ENCODE peak calls at places on chromosome 1, in five cellular contexts. X is neuronal stem cell, U is uterus, C is testis, M is BE2C. K is an unnamed sample. For H3K9me3, the result is how much of the 10 kb centered on the place peaks cover.

GRCh38 chr1:165854101-165854845 is 26.9 kb downstream of the UCK2 start:
- DNase-seq in X (no peak), U (no peak), C (no peak), M (peak), K (peak)

GRCh38 chr1:209583408-209583807 is at the start of gene CAMK1G:
- DNase-seq in X (peak), U (no peak), C (peak), M (no peak), K (peak)

GRCh38 chr1:222749927-222750326 is 12.9 kb downstream of the FAM177B start:
- DNase-seq in X (peak), U (no peak), C (no peak), M (no peak), K (no peak)

GRCh38 chr1:41983451-41983850 is 64.7 kb upstream of the HIVEP3 start:
- DNase-seq in X (no peak), U (no peak), C (no peak), M (no peak), K (no peak)

GRCh38 chr1:1157914-1158710 is 15.6 kb upstream of the TTLL10 start:
- DNase-seq in X (peak), U (peak), C (peak), M (peak), K (peak)

GRCh38 chr1:54474500-54475235 is 68.5 kb upstream of the SSBP3 start:
- DNase-seq in X (no peak), U (peak), C (peak), M (peak), K (no peak)

GRCh38 chr1:220956861-220957605 is 77.8 kb downstream of the HLX start:
- DNase-seq in X (no peak), U (peak), C (no peak), M (no peak), K (no peak)

GRCh38 chr1:19866758-19867157 is 15.4 kb upstream of the OTUD3 start:
- DNase-seq in X (no peak), U (no peak), C (no peak), M (no peak), K (no peak)

GRCh38 chr1:43285269-43285986 is at the start of gene C1orf210:
- DNase-seq in X (no peak), U (no peak), C (no peak), M (no peak), K (no peak)

GRCh38 chr1:4755301-4756183 is 101.1 kb downstream of the AJAP1 start:
- DNase-seq in X (no peak), U (no peak), C (no peak), M (no peak), K (peak)
- H3K9me3 ChIP-seq in X (under half), U (under half), C (under half), M (under half), K (under half)

GRCh38 chr1:79151006-79151796 is 144.7 kb upstream of the ADGRL4 start:
- DNase-seq in X (no peak), U (no peak), C (no peak), M (no peak), K (peak)
- H3K9me3 ChIP-seq in X (under half), U (under half), C (under half), M (under half), K (under half)

DNA sequence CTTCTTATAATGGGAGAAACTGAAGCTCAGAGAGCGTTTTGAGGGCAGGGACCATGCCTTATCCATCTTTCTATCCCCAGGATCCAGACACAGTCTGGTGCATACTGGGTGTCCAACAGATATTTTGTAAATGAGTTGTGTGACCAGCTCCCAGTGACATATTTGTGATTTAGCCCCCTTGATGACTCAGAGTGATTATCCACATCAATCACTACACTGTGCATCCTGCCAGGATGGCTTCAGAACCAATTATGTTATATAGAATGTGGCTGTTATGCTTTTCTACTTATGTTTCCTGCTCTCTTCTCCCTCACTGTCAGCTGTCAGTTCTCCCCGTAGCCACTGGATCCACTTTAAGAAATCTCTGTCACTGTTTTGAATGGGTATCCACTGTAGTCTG is 11.3 kb downstream of the OLFML3 start:
- DNase-seq in X (no peak), U (no peak), C (no peak), M (no peak), K (no peak)
- H3K9me3 ChIP-seq in X (under half), U (under half), C (under half), M (under half), K (under half)

GRCh38 chr1:86913896-86914634 is at the start of gene SELENOF:
- DNase-seq in X (peak), U (peak), C (peak), M (peak), K (peak)

GRCh38 chr1:86914635-86914997 is at the start of gene HS2ST1:
- DNase-seq in X (no peak), U (no peak), C (no peak), M (no peak), K (no peak)

GRCh38 chr1:86915737-86916235 is 1.4 kb downstream of the HS2ST1 start:
- DNase-seq in X (no peak), U (no peak), C (no peak), M (no peak), K (no peak)

GRCh38 chr1:86914998-86915736 is 732 bp downstream of the HS2ST1 start:
- DNase-seq in X (peak), U (peak), C (peak), M (peak), K (peak)

GRCh38 chr1:86916752-86917151 is 2.3 kb downstream of the HS2ST1 start:
- DNase-seq in X (no peak), U (no peak), C (no peak), M (no peak), K (no peak)
- H3K9me3 ChIP-seq in X (under half), U (under half), C (under half), M (under half), K (under half)

GRCh38 chr1:247047702-247048101 is 30.9 kb downstream of the ZNF670 start:
- DNase-seq in X (no peak), U (no peak), C (no peak), M (no peak), K (no peak)
- H3K9me3 ChIP-seq in X (under half), U (under half), C (under half), M (under half), K (under half)

DNA sequence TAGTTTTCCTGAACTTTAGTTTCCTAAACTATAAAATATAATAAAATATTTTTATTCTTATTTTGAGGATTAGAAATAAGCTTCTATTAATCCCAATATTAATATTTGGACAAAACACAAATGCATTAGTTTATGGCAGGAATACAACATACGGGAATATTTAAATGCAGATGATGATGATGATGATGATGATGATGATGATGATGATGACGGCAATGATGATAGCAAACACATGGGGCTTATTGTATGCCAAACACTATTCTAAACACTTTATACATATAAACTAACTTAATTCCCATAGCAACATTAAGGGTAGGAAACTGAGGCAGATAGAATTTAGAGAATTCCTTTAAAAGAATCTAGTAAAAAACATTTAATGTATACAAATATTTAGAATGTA is 541.5 kb upstream of the BEND5 start:
- DNase-seq in X (no peak), U (no peak), C (no peak), M (no peak), K (no peak)
- H3K9me3 ChIP-seq in X (under half), U (under half), C (under half), M (under half), K (under half)

GRCh38 chr1:182520746-182521145 is 68.3 kb downstream of the RNASEL start:
- DNase-seq in X (no peak), U (no peak), C (no peak), M (no peak), K (no peak)

GRCh38 chr1:182527680-182528079 is 61.4 kb downstream of the RNASEL start:
- DNase-seq in X (no peak), U (no peak), C (no peak), M (no peak), K (no peak)

GRCh38 chr1:182525342-182525741 is 63.7 kb downstream of the RNASEL start:
- DNase-seq in X (no peak), U (no peak), C (no peak), M (no peak), K (no peak)
- H3K9me3 ChIP-seq in X (under half), U (under half), C (under half), M (under half), K (under half)

K was measured in cardiac muscle cell.